ENCODE peak calls at places on chromosomes 7 and 10, in seven cellular contexts. One of them, this sample, is unnamed.

GRCh38 chr10:24240001-24240751 is 31.2 kb downstream of the KIAA1217 start:
- DNase-seq in CD4-positive, CD25-positive, alpha-beta regulatory T cell: no peak
- DNase-seq in upper lobe of left lung: no peak
- DNase-seq in lung: no peak
- DNase-seq in upper lobe of right lung: no peak
- DNase-seq in IMR-90: no peak
- DNase-seq in heart right ventricle: no peak
- DNase-seq in this sample: no peak

GRCh38 chr7:50857804-50858203 is 75.1 kb upstream of the GRB10 start:
- DNase-seq in IMR-90: no peak
- DNase-seq in heart right ventricle: peak; percentile 41
- DNase-seq in upper lobe of left lung: no peak
- DNase-seq in lung: no peak
- DNase-seq in upper lobe of right lung: no peak
- DNase-seq in CD4-positive, CD25-positive, alpha-beta regulatory T cell: no peak
- DNase-seq in this sample: no peak

GRCh38 chr10:15476337-15476736 is 105.2 kb upstream of the FAM171A1 start:
- DNase-seq in CD4-positive, CD25-positive, alpha-beta regulatory T cell: no peak
- DNase-seq in upper lobe of right lung: no peak
- DNase-seq in IMR-90: no peak
- DNase-seq in lung: no peak
- DNase-seq in heart right ventricle: no peak
- DNase-seq in upper lobe of left lung: no peak
- DNase-seq in this sample: no peak

GRCh38 chr10:76319666-76320065 is 888.2 kb downstream of the LRMDA start:
- DNase-seq in upper lobe of right lung: no peak
- DNase-seq in lung: no peak
- DNase-seq in IMR-90: no peak
- DNase-seq in upper lobe of left lung: no peak
- DNase-seq in CD4-positive, CD25-positive, alpha-beta regulatory T cell: no peak
- DNase-seq in heart right ventricle: no peak
- DNase-seq in this sample: no peak

GRCh38 chr7:47678641-47679380 is 96.9 kb upstream of the TNS3 start:
- DNase-seq in heart right ventricle: no peak
- DNase-seq in lung: no peak
- DNase-seq in upper lobe of left lung: no peak
- DNase-seq in upper lobe of right lung: no peak
- DNase-seq in CD4-positive, CD25-positive, alpha-beta regulatory T cell: no peak
- DNase-seq in IMR-90: no peak
- DNase-seq in this sample: no peak

GRCh38 chr7:21142081-21142480 is 285.8 kb upstream of the SP4 start:
- DNase-seq in heart right ventricle: no peak
- DNase-seq in CD4-positive, CD25-positive, alpha-beta regulatory T cell: no peak
- DNase-seq in lung: no peak
- DNase-seq in upper lobe of left lung: no peak
- DNase-seq in upper lobe of right lung: no peak
- DNase-seq in IMR-90: no peak
- DNase-seq in this sample: no peak

GRCh38 chr10:12193193-12193592 is 2.5 kb downstream of the NUDT5 start:
- DNase-seq in CD4-positive, CD25-positive, alpha-beta regulatory T cell: no peak
- DNase-seq in upper lobe of right lung: no peak
- DNase-seq in IMR-90: peak; percentile 71
- DNase-seq in lung: no peak
- DNase-seq in heart right ventricle: no peak
- DNase-seq in upper lobe of left lung: no peak
- DNase-seq in this sample: no peak

GRCh38 chr7:150409300-150410030 is 30.3 kb downstream of the ZNF775 start:
- DNase-seq in IMR-90: no peak
- DNase-seq in heart right ventricle: no peak
- DNase-seq in lung: no peak
- DNase-seq in CD4-positive, CD25-positive, alpha-beta regulatory T cell: no peak
- DNase-seq in upper lobe of left lung: no peak
- DNase-seq in upper lobe of right lung: no peak
- DNase-seq in this sample: no peak

GRCh38 chr10:81502677-81503359 is 372.2 kb upstream of the NRG3 start:
- DNase-seq in upper lobe of right lung: no peak
- DNase-seq in IMR-90: no peak
- DNase-seq in CD4-positive, CD25-positive, alpha-beta regulatory T cell: no peak
- DNase-seq in heart right ventricle: no peak
- DNase-seq in lung: no peak
- DNase-seq in upper lobe of left lung: peak; percentile 75
- DNase-seq in this sample: no peak

GRCh38 chr7:104664648-104665047 is 336.2 kb downstream of the LHFPL3 start:
- DNase-seq in IMR-90: no peak
- DNase-seq in upper lobe of right lung: no peak
- DNase-seq in lung: no peak
- DNase-seq in heart right ventricle: no peak
- DNase-seq in CD4-positive, CD25-positive, alpha-beta regulatory T cell: no peak
- DNase-seq in upper lobe of left lung: no peak
- DNase-seq in this sample: no peak

GRCh38 chr10:103812004-103812403 is 43.4 kb downstream of the SH3PXD2A start:
- DNase-seq in upper lobe of right lung: peak; percentile 77
- DNase-seq in CD4-positive, CD25-positive, alpha-beta regulatory T cell: no peak
- DNase-seq in lung: peak; percentile 52
- DNase-seq in heart right ventricle: no peak
- DNase-seq in IMR-90: no peak
- DNase-seq in upper lobe of left lung: no peak
- DNase-seq in this sample: no peak

GRCh38 chr10:102175415-102175814 is 23.2 kb downstream of the NOLC1 start:
- DNase-seq in IMR-90: peak; percentile 85
- DNase-seq in CD4-positive, CD25-positive, alpha-beta regulatory T cell: no peak
- DNase-seq in heart right ventricle: no peak
- DNase-seq in lung: no peak
- DNase-seq in upper lobe of right lung: no peak
- DNase-seq in upper lobe of left lung: no peak
- DNase-seq in this sample: no peak

GRCh38 chr7:33501368-33501767 is 372.0 kb downstream of the BBS9 start:
- DNase-seq in lung: no peak
- DNase-seq in CD4-positive, CD25-positive, alpha-beta regulatory T cell: no peak
- DNase-seq in IMR-90: no peak
- DNase-seq in upper lobe of right lung: no peak
- DNase-seq in upper lobe of left lung: no peak
- DNase-seq in heart right ventricle: no peak
- DNase-seq in this sample: no peak

GRCh38 chr7:141974831-141975230 is 1.3 kb upstream of the TAS2R38 start:
- DNase-seq in CD4-positive, CD25-positive, alpha-beta regulatory T cell: no peak
- DNase-seq in IMR-90: no peak
- DNase-seq in lung: no peak
- DNase-seq in upper lobe of left lung: no peak
- DNase-seq in heart right ventricle: no peak
- DNase-seq in upper lobe of right lung: no peak
- DNase-seq in this sample: no peak

GRCh38 chr10:9253121-9253520 is 1198.6 kb downstream of the GATA3 start:
- DNase-seq in lung: no peak
- DNase-seq in upper lobe of left lung: no peak
- DNase-seq in heart right ventricle: no peak
- DNase-seq in upper lobe of right lung: no peak
- DNase-seq in CD4-positive, CD25-positive, alpha-beta regulatory T cell: no peak
- DNase-seq in IMR-90: peak; percentile 28
- DNase-seq in this sample: no peak

GRCh38 chr10:117363027-117363426 is 12.2 kb downstream of the PDZD8 start:
- DNase-seq in upper lobe of right lung: no peak
- DNase-seq in upper lobe of left lung: no peak
- DNase-seq in IMR-90: peak; percentile 78
- DNase-seq in CD4-positive, CD25-positive, alpha-beta regulatory T cell: no peak
- DNase-seq in lung: no peak
- DNase-seq in heart right ventricle: no peak
- DNase-seq in this sample: no peak

GRCh38 chr10:12479437-12479844 is 130.1 kb downstream of the CAMK1D start:
- DNase-seq in upper lobe of right lung: no peak
- DNase-seq in IMR-90: no peak
- DNase-seq in CD4-positive, CD25-positive, alpha-beta regulatory T cell: no peak
- DNase-seq in lung: no peak
- DNase-seq in heart right ventricle: no peak
- DNase-seq in upper lobe of left lung: no peak
- DNase-seq in this sample: no peak

GRCh38 chr7:76352193-76352592 is 6.6 kb downstream of the YWHAG start:
- DNase-seq in heart right ventricle: no peak
- DNase-seq in upper lobe of left lung: no peak
- DNase-seq in upper lobe of right lung: no peak
- DNase-seq in IMR-90: peak; percentile 56
- DNase-seq in CD4-positive, CD25-positive, alpha-beta regulatory T cell: no peak
- DNase-seq in lung: no peak
- DNase-seq in this sample: no peak

GRCh38 chr7:100469227-100470044 is 5.4 kb upstream of the SPACDR start:
- DNase-seq in CD4-positive, CD25-positive, alpha-beta regulatory T cell: peak; percentile 74
- DNase-seq in IMR-90: peak; percentile 64
- DNase-seq in upper lobe of left lung: peak; percentile 91
- DNase-seq in upper lobe of right lung: peak; percentile 93
- DNase-seq in heart right ventricle: peak; percentile 92
- DNase-seq in lung: peak; percentile 86
- DNase-seq in this sample: no peak

DNA sequence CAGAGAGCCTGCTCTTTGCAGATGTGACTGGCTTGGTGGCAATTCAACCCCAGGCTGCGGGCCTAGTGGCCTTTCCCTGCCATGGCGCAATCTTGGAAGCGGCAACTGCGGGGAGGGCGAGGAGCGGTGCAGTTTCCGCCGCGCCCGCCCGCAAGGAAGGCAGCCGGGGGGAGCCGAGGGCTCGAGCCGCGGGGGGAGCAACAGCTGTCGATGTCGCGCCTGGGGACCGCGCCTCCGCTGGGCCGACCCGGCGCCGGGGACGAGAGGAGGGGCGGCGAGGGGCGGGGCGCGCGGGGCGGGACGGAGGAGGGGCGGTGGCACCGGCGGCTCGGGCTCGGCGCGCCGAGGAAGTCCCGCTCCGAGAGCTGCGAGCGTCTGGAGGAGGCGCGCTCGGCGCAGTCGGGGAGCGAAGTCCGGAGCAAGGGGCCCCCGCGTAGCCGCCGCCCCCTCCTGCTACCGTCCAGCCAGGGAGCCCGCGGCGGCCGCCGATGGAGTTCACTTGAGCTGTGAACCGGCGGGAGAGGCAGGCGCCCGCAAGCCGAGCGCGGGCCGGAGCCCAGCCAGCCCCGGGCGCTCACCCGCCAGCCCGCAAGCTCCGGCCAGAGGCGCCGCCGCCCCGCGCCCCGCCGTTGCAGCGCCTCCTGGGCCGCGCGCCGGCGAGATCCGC is 438.1 kb upstream of the GALNT17 start:
- DNase-seq in IMR-90: peak; percentile 44
- DNase-seq in upper lobe of left lung: peak; percentile 95
- DNase-seq in CD4-positive, CD25-positive, alpha-beta regulatory T cell: no peak
- DNase-seq in upper lobe of right lung: peak; percentile 91
- DNase-seq in lung: peak; percentile 68
- DNase-seq in heart right ventricle: peak; percentile 80
- DNase-seq in this sample: peak; percentile 88
- H3K4me3 ChIP-seq in IMR-90: peak overlapping the region; percentile 90
- H3K4me3 ChIP-seq in upper lobe of left lung: peak overlapping the region; percentile 87
- H3K4me3 ChIP-seq in CD4-positive, CD25-positive, alpha-beta regulatory T cell: no peak overlapping the region
- H3K4me3 ChIP-seq in upper lobe of right lung: peak overlapping the region; percentile 81
- H3K4me3 ChIP-seq in lung: peak overlapping the region; percentile 95
- H3K4me3 ChIP-seq in heart right ventricle: peak overlapping the region; percentile 90
- H3K4me3 ChIP-seq in this sample: peak overlapping the region; percentile 92

GRCh38 chr10:14066106-14066505 is 264.6 kb downstream of the FRMD4A start:
- DNase-seq in heart right ventricle: no peak
- DNase-seq in IMR-90: no peak
- DNase-seq in lung: no peak
- DNase-seq in upper lobe of right lung: no peak
- DNase-seq in upper lobe of left lung: no peak
- DNase-seq in CD4-positive, CD25-positive, alpha-beta regulatory T cell: no peak
- DNase-seq in this sample: no peak

GRCh38 chr10:14068851-14069250 is 261.9 kb downstream of the FRMD4A start:
- DNase-seq in upper lobe of left lung: no peak
- DNase-seq in lung: no peak
- DNase-seq in heart right ventricle: no peak
- DNase-seq in CD4-positive, CD25-positive, alpha-beta regulatory T cell: no peak
- DNase-seq in IMR-90: no peak
- DNase-seq in upper lobe of right lung: no peak
- DNase-seq in this sample: no peak

GRCh38 chr10:14062528-14063260 is 268.0 kb downstream of the FRMD4A start:
- DNase-seq in heart right ventricle: no peak
- DNase-seq in upper lobe of right lung: no peak
- DNase-seq in lung: peak; percentile 45
- DNase-seq in IMR-90: peak; percentile 54
- DNase-seq in CD4-positive, CD25-positive, alpha-beta regulatory T cell: no peak
- DNase-seq in upper lobe of left lung: no peak
- DNase-seq in this sample: no peak

GRCh38 chr10:14060320-14061070 is 270.2 kb downstream of the FRMD4A start:
- DNase-seq in CD4-positive, CD25-positive, alpha-beta regulatory T cell: no peak
- DNase-seq in upper lobe of right lung: no peak
- DNase-seq in lung: peak; percentile 83
- DNase-seq in heart right ventricle: no peak
- DNase-seq in IMR-90: no peak
- DNase-seq in upper lobe of left lung: no peak
- DNase-seq in this sample: no peak

GRCh38 chr10:14063531-14064317 is 267.0 kb downstream of the FRMD4A start:
- DNase-seq in upper lobe of right lung: no peak
- DNase-seq in CD4-positive, CD25-positive, alpha-beta regulatory T cell: no peak
- DNase-seq in upper lobe of left lung: no peak
- DNase-seq in IMR-90: peak; percentile 87
- DNase-seq in lung: peak; percentile 74
- DNase-seq in heart right ventricle: no peak
- DNase-seq in this sample: peak; percentile 75
- H3K27ac ChIP-seq in upper lobe of right lung: peak overlapping the region; percentile 65
- H3K27ac ChIP-seq in CD4-positive, CD25-positive, alpha-beta regulatory T cell: no peak overlapping the region
- H3K27ac ChIP-seq in upper lobe of left lung: peak overlapping the region; percentile 71
- H3K27ac ChIP-seq in IMR-90: no peak overlapping the region
- H3K27ac ChIP-seq in lung: no peak overlapping the region
- H3K27ac ChIP-seq in heart right ventricle: no peak overlapping the region
- H3K27ac ChIP-seq in this sample: no peak overlapping the region

GRCh38 chr10:112953760-112954159 is 3.7 kb downstream of the TCF7L2 start:
- DNase-seq in CD4-positive, CD25-positive, alpha-beta regulatory T cell: no peak
- DNase-seq in heart right ventricle: no peak
- DNase-seq in IMR-90: peak; percentile 82
- DNase-seq in upper lobe of right lung: no peak
- DNase-seq in lung: no peak
- DNase-seq in upper lobe of left lung: no peak
- DNase-seq in this sample: no peak
- H3K4me3 ChIP-seq in CD4-positive, CD25-positive, alpha-beta regulatory T cell: no peak overlapping the region
- H3K4me3 ChIP-seq in heart right ventricle: peak overlapping the region; percentile 88
- H3K4me3 ChIP-seq in IMR-90: peak overlapping the region; percentile 90
- H3K4me3 ChIP-seq in upper lobe of right lung: peak overlapping the region; percentile 84
- H3K4me3 ChIP-seq in lung: peak overlapping the region; percentile 10
- H3K4me3 ChIP-seq in upper lobe of left lung: peak overlapping the region; percentile 77
- H3K4me3 ChIP-seq in this sample: peak overlapping the region; percentile 81

DNA sequence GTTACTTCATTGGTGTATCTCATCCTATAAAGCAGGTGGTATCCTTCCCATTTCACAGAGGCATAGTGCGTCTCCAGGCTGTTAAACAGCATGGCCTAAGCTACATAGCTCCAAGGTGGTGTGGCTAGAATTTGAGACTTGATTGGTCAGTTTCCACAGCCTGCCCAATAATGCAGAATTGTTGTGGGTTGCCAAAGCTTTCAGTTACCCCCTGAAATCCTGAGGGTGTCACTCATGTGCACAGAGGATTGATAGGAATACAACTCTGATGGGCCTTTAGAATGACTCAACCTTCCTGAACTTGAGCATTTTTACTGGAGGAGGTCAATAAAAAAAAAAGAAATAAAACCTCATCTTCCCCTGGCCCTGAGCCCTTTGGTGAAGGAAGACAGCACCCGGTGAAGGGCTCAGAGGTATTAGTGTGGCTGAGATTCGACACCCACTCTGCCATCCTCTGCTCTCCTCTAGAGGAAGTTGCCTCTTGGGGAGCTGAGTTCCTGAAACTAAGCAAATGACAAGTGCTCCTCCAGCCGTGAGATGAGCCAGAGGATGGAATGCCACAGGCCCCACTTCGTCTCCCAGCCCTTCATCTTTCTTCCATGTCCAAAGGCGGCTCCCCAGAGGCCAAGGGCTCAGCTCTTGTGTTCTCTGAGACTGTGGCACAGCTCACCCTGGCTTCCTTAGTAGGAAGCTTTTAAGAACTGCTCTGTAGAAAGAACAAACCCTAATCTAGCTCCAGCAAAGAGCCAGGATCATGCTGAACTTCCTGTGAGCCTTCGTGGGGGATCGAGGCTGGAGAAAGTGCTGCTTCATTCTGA is 1.0 kb downstream of the ACSL5 start:
- DNase-seq in lung: no peak
- DNase-seq in upper lobe of left lung: no peak
- DNase-seq in CD4-positive, CD25-positive, alpha-beta regulatory T cell: no peak
- DNase-seq in upper lobe of right lung: no peak
- DNase-seq in heart right ventricle: no peak
- DNase-seq in IMR-90: no peak
- DNase-seq in this sample: no peak
- H3K27ac ChIP-seq in lung: peak overlapping the region; percentile 87
- H3K27ac ChIP-seq in upper lobe of left lung: peak overlapping the region; percentile 89
- H3K27ac ChIP-seq in CD4-positive, CD25-positive, alpha-beta regulatory T cell: peak overlapping the region; percentile 90
- H3K27ac ChIP-seq in upper lobe of right lung: peak overlapping the region; percentile 92
- H3K27ac ChIP-seq in heart right ventricle: peak overlapping the region; percentile 77
- H3K27ac ChIP-seq in IMR-90: no peak overlapping the region
- H3K27ac ChIP-seq in this sample: peak overlapping the region; percentile 54